ENCODE peak calls at places on chromosomes 6 and 20, in six cellular contexts. D is WTC11; X is foreskin fibroblast; G is GM12865; Z is choroid plexus epithelial cell; S is CD8-positive, alpha-beta T cell. W is an unnamed sample.

GRCh38 chr20:40658509-40658908 is 30.5 kb downstream of the MAFB start:
- DNase-seq in Z (no peak), G (no peak), S (no peak), X (no peak), D (no peak), W (no peak)

GRCh38 chr20:32990426-32990825 is 13.8 kb downstream of the SUN5 start:
- DNase-seq in S (no peak), D (no peak), G (no peak), X (no peak), Z (no peak), W (no peak)

GRCh38 chr6:42281570-42281969 is 63.9 kb upstream of the MRPS10 start:
- DNase-seq in X (no peak), Z (no peak), D (no peak), G (no peak), S (peak), W (no peak)

GRCh38 chr20:57061058-57061900 is 205.2 kb downstream of the BMP7 start:
- DNase-seq in D (peak), X (peak), S (no peak), G (no peak), Z (peak), W (no peak)

GRCh38 chr6:13308332-13308731 is 20.0 kb downstream of the TBC1D7 start:
- DNase-seq in X (no peak), S (no peak), D (no peak), G (no peak), Z (no peak), W (no peak)

GRCh38 chr6:43733471-43734293 is 36.3 kb upstream of the VEGFA start:
- DNase-seq in G (no peak), D (no peak), X (no peak), Z (no peak), S (peak), W (no peak)

GRCh38 chr6:92828786-92829185 is 590.6 kb downstream of the EPHA7 start:
- DNase-seq in X (no peak), G (no peak), S (no peak), D (no peak), Z (no peak), W (no peak)

GRCh38 chr6:10719386-10720228 is 3.3 kb upstream of the TMEM14C start:
- DNase-seq in D (no peak), G (no peak), S (no peak), Z (peak), X (no peak), W (no peak)

GRCh38 chr6:3612341-3613041 is 139.0 kb downstream of the PXDC1 start:
- DNase-seq in D (no peak), X (peak), S (no peak), Z (peak), G (no peak), W (no peak)

GRCh38 chr20:15700147-15700765 is 873.0 kb downstream of the KIF16B start:
- DNase-seq in X (no peak), D (peak), Z (peak), G (no peak), S (no peak), W (no peak)

GRCh38 chr20:15703171-15703911 is 869.9 kb downstream of the KIF16B start:
- DNase-seq in G (peak), S (no peak), Z (peak), D (no peak), X (peak), W (no peak)

GRCh38 chr20:15702161-15702560 is 871.1 kb downstream of the KIF16B start:
- DNase-seq in G (no peak), D (no peak), Z (no peak), X (peak), S (no peak), W (no peak)

GRCh38 chr20:15699431-15700146 is 873.7 kb downstream of the KIF16B start:
- DNase-seq in S (no peak), D (peak), X (no peak), Z (no peak), G (no peak), W (no peak)
- TF ChIP-seq CTCF in S (no peak), D (peak), X (no peak), Z (no peak), G (no peak), W (no peak)

DNA sequence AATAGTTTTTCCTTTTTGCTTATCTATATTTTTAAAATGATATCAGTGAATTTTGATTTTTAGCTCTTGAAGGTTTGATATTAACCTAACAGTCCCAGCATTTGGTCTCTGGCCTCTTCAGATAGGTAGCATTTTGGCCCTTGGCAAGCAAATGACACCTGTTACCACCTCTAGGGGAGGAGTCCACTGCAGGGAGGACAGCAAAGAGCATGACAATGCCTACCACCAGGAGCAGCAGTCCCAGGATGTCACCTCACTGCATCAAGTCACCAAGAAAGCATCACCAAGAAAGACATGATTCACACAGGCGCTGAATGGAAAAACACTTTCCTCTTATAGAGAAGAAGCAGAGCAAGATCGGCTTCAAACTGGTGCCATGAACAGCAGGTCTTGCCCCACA is 224.3 kb downstream of the UBE3D start:
- DNase-seq in Z (no peak), G (peak), D (peak), X (no peak), S (no peak), W (no peak)
- TF ChIP-seq CTCF in Z (no peak), G (no peak), D (no peak), X (no peak), S (no peak), W (no peak)

GRCh38 chr20:50958733-50959542 is at the start of gene MOCS3:
- DNase-seq in D (peak), G (peak), X (peak), S (peak), Z (peak), W (peak)
- TF ChIP-seq CTCF in D (no peak), G (no peak), X (no peak), S (no peak), Z (no peak), W (no peak)

DNA sequence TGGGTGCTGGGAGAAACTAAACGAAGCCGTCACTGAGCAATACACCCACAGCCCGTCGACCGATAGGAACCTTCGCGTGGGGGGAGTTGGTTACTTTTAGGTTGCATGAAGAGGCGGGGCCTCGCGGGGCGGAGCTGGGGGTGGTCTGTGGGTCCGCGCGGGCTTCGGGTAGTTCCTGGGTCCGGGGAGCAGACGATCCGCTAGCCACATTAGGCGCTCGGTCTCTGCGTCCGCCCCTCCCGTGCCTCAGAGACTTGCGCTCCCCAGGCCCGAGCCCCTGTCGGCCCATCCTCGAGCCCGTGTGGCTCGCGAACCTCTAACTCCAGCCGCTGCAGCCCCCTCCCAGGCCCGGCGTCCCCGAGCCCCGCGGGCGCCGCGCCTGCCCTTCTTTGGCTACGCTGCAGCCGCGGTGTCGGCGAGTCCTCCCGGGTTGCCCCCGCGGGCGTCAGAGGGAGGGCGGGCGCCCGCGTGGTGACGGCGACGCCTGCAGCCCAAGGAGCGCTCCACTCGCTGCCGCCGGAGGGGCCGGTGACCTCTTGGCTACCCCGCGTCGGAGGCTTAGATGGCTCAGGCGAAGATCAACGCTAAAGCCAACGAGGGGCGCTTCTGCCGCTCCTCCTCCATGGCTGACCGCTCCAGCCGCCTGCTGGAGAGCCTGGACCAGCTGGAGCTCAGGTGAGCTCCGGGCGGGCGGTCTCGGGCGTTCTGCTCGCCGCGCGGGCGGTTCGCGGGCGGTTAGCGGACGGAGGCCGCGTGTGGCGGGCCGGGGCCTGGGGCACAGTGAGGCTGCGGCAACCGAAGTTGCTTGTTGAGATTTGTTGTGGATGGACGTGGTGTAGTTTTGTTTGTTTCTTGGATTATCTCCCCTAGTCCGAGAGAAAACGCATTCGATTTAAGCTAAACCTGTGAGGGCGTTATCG is at the start of gene BAG2:
- DNase-seq in G (peak), D (peak), X (peak), Z (peak), S (peak), W (peak)
- TF ChIP-seq CTCF in G (peak), D (no peak), X (no peak), Z (peak), S (no peak), W (no peak)

DNA sequence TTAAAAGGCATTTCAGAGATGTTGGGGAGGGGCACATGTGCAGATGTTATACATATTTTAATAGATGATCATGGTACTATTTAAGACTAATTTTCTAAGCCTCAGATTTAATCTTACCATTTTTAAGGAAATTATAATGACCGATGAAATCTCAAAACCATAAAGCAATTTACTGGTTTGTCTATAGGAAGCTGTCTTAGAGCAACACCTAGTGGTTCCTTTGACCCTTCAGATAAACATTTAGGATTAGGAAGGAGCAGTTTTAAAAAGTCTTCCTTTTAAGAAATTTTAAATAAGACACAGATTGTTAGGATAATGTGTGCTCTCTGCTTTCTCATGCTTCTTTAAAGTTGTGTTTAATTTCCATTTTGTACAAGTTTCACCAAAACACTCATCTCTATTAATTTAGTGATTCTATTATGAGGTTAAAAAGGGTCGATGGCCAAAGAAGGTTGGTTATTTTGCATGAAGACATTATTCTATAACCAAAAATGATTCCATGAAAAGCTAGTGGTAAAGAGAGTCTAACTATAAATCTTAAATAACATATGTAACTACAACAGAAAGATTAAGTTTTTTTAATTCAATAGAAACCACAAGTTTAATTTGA is 376.4 kb downstream of the HACE1 start:
- DNase-seq in S (no peak), Z (peak), D (no peak), X (no peak), G (no peak), W (no peak)
- TF ChIP-seq CTCF in S (no peak), Z (peak), D (no peak), X (no peak), G (peak), W (no peak)

GRCh38 chr6:163151212-163151611 is 263.3 kb upstream of the QKI start:
- DNase-seq in S (no peak), X (no peak), D (no peak), Z (peak), G (no peak), W (no peak)

GRCh38 chr6:163149535-163149848 is 265.0 kb upstream of the QKI start:
- DNase-seq in X (no peak), Z (no peak), S (no peak), G (no peak), D (no peak), W (no peak)

GRCh38 chr6:163148781-163149534 is 265.6 kb upstream of the QKI start:
- DNase-seq in S (no peak), X (no peak), Z (no peak), G (no peak), D (no peak), W (no peak)

GRCh38 chr6:163146036-163146435 is 268.5 kb upstream of the QKI start:
- DNase-seq in X (no peak), S (no peak), D (no peak), G (no peak), Z (no peak), W (no peak)

DNA sequence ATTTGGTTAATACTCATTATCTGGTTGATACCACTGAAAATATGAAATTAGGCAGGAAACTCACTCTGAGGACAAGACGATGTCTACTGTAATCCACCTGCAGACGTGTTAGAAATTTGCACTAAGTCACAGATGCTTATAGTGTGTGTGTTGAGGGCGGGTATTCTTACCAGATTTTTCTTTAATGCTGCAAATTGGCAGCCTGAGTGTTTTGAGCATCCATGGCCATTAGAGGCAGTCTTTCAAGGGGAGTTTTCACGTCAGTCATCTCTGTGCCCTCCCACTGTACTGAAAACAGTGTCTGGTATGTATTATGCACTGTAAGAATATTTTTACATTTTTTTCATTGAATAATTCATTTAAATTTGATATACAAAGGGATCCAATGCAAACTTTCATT is 266.5 kb upstream of the QKI start:
- DNase-seq in D (no peak), G (no peak), S (no peak), Z (peak), X (no peak), W (no peak)
- TF ChIP-seq CTCF in D (no peak), G (no peak), S (no peak), Z (peak), X (no peak), W (no peak)

GRCh38 chr6:4957521-4958231 is 46.2 kb downstream of the RPP40 start:
- DNase-seq in G (no peak), X (no peak), Z (no peak), S (no peak), D (peak), W (no peak)
- TF ChIP-seq CTCF in G (no peak), X (peak), Z (peak), S (no peak), D (peak), W (no peak)